ENCODE peak calls at places on chromosomes 7 and 10, in seven cellular contexts. S is A549, A is transverse colon, W is IMR-90, F is breast epithelium, U is K562, H is Peyer's patch. Z is an unnamed sample.

GRCh38 chr10:88127266-88127665 is 263.8 kb downstream of the PTEN start:
- DNase-seq in S (no peak), A (no peak), W (no peak), F (no peak), U (no peak), H (no peak), Z (no peak)

GRCh38 chr10:24858908-24859270 is 93.5 kb downstream of the PRTFDC1 start:
- DNase-seq in S (no peak), A (no peak), W (no peak), F (no peak), U (no peak), H (no peak), Z (no peak)

GRCh38 chr7:68417659-68418058 is 1180.6 kb upstream of the AUTS2 start:
- DNase-seq in S (peak; percentile 68), A (no peak), W (no peak), F (no peak), U (peak; percentile 62), H (no peak), Z (no peak)

GRCh38 chr7:128738570-128739047 is 550 bp upstream of the CALU start:
- DNase-seq in S (no peak), A (no peak), W (no peak), F (no peak), U (no peak), H (no peak), Z (no peak)

GRCh38 chr7:18352339-18353255 is 143.0 kb upstream of the HDAC9 start:
- DNase-seq in S (peak; percentile 52), A (peak; percentile 53), W (peak; percentile 81), F (no peak), U (peak; percentile 11), H (no peak), Z (no peak)

GRCh38 chr10:43249151-43249961 is 17.5 kb downstream of the RASGEF1A start:
- DNase-seq in S (no peak), A (no peak), W (no peak), F (no peak), U (no peak), H (peak; percentile 35), Z (peak; percentile 43)

GRCh38 chr10:128526793-128527375 is 400.7 kb upstream of the MKI67 start:
- DNase-seq in S (no peak), A (no peak), W (no peak), F (no peak), U (no peak), H (no peak), Z (no peak)

GRCh38 chr10:12243860-12244620 is 48.1 kb downstream of the CDC123 start:
- DNase-seq in S (no peak), A (no peak), W (no peak), F (no peak), U (no peak), H (no peak), Z (no peak)

GRCh38 chr10:77393411-77393810 is 244.2 kb downstream of the KCNMA1 start:
- DNase-seq in S (no peak), A (no peak), W (no peak), F (no peak), U (no peak), H (no peak), Z (no peak)

GRCh38 chr7:1918063-1918645 is 248.1 kb downstream of the ELFN1 start:
- DNase-seq in S (no peak), A (no peak), W (no peak), F (no peak), U (no peak), H (no peak), Z (no peak)

GRCh38 chr10:119754085-119754484 is 28.2 kb downstream of the INPP5F start:
- DNase-seq in S (no peak), A (no peak), W (no peak), F (no peak), U (no peak), H (no peak), Z (no peak)

GRCh38 chr10:132410779-132411532 is 14.0 kb downstream of the PWWP2B start:
- DNase-seq in S (no peak), A (no peak), W (no peak), F (no peak), U (peak; percentile 4), H (no peak), Z (no peak)

GRCh38 chr10:119602241-119603095 is 5.7 kb upstream of the TIAL1 start:
- DNase-seq in S (peak; percentile 38), A (peak; percentile 37), W (no peak), F (no peak), U (peak; percentile 11), H (no peak), Z (no peak)

GRCh38 chr10:63114031-63114814 is 18.9 kb upstream of the NRBF2 start:
- DNase-seq in S (peak; percentile 58), A (peak; percentile 63), W (peak; percentile 88), F (peak; percentile 81), U (no peak), H (no peak), Z (peak; percentile 85)

GRCh38 chr7:136976504-136977251 is 108.2 kb downstream of the CHRM2 start:
- DNase-seq in S (no peak), A (no peak), W (peak; percentile 68), F (no peak), U (no peak), H (no peak), Z (no peak)

GRCh38 chr7:22860784-22861482 is 38.3 kb upstream of the TOMM7 start:
- DNase-seq in S (peak; percentile 42), A (no peak), W (no peak), F (no peak), U (peak; percentile 60), H (no peak), Z (no peak)

DNA sequence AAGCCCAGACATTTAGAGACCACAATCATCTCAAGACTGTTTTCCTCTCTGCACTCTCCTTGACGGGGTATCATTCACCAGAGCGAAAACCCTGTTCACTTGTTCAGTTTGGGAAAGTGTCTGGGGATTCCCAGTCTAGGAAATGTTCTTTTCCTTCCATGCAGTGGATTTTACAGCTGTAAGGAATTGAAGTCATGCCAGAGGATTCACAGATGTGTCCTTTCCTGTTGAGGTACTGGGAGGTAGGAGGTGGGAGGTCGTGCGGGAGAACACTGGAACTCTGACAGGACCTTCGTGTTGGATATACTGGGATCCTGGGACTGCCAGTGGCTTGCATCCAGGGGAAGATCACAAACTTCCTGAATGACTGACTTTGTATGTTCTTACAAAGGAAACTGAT is 185.5 kb downstream of the BMPER start:
- DNase-seq in S (no peak), A (no peak), W (peak; percentile 5), F (no peak), U (no peak), H (no peak), Z (no peak)
- TF ChIP-seq POLR2A in S (no peak), A (no peak), W (no peak), F (no peak), U (no peak), H (no peak), Z (no peak)

GRCh38 chr10:129958118-129958685 is 5.9 kb downstream of the EBF3 start:
- DNase-seq in S (no peak), A (no peak), W (no peak), F (no peak), U (no peak), H (no peak), Z (peak; percentile 47)
- TF ChIP-seq CTCF in S (no peak), A (no peak), W (no peak), F (no peak), U (no peak), H (no peak), Z (no peak)

DNA sequence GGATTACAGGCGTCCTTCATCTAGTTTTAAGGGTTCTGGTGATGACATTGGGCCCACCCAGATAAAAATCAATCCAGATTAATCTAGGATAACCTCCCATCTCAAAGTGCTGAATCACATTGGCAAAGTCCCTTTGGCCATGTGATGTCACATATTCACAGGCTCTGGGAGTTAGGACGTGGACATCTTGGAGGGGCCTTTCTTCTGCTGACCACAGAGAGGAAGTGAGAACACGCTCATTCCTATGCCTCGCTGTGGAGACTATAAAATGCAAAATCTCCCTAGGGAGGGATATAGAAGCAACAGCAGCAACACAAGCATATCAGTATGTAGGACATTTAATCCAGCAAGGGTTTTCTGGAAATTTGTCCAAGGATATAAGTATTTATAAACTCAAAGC is 266.0 kb upstream of the PITRM1 start:
- DNase-seq in S (no peak), A (no peak), W (no peak), F (no peak), U (no peak), H (no peak), Z (no peak)
- H3K4me1 ChIP-seq in S (no peaks in the 10 kb centered on the region), A (peaks cover 2% of the 10 kb centered on the region), W (peaks cover 10% of the 10 kb centered on the region), F (no peaks in the 10 kb centered on the region), U (no peaks in the 10 kb centered on the region), H (no peaks in the 10 kb centered on the region), Z (peaks cover 2% of the 10 kb centered on the region)

GRCh38 chr10:69326692-69327091 is 48.4 kb downstream of the HK1 start:
- DNase-seq in S (no peak), A (no peak), W (no peak), F (no peak), U (no peak), H (no peak), Z (no peak)
- TF ChIP-seq POLR2A in S (no peak), A (no peak), W (no peak), F (no peak), U (no peak), H (no peak), Z (no peak)

DNA sequence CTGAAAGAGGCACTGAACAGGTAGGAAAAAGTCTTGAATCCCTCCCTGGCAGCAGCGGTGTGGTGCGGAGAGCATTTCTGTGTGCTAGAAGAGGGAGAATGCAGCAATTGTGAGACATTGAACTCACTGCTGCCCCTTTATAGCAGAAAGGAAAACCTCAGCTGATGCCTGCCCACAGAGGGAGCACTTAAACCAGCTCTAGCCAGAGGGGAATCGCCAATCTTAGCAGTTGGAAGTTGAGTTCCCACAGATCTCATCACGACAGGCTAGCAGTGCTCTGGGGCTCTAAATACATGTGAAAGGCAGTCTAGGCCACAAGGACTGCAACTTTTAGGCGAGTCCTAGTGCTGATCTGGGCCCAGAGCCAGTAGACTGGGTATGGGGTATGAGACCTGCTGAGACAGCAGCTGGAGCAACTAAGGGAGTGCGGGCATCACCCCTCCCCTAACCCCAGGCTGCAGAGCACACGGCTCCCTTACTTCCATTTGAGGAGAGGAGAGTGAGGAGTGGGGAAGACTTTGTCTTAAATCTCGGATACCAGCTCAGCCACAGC is 25.2 kb upstream of the PRR15 start:
- DNase-seq in S (no peak), A (no peak), W (no peak), F (no peak), U (no peak), H (no peak), Z (no peak)
- TF ChIP-seq CTCF in S (no peak), A (no peak), W (no peak), F (no peak), U (peak; percentile 50), H (no peak), Z (no peak)

Z was measured in suprapubic skin.